ENCODE peak calls at places on chromosome 16, in nine cellular contexts. One of them, this sample, is unnamed.

GRCh38 chr16:64250866-64251265 is 871.0 kb downstream of the CDH11 start:
- DNase-seq in AG04450: no peak
- DNase-seq in osteocyte: no peak
- DNase-seq in AG10803: peak
- DNase-seq in Calu3: no peak
- DNase-seq in glutamatergic neuron: no peak
- DNase-seq in epithelial cell of esophagus: peak
- DNase-seq in choroid plexus epithelial cell: peak
- DNase-seq in neural crest cell: no peak
- DNase-seq in this sample: no peak

GRCh38 chr16:15907863-15908478 is 19.6 kb upstream of the CEP20 start:
- DNase-seq in epithelial cell of esophagus: peak
- DNase-seq in AG04450: no peak
- DNase-seq in AG10803: peak
- DNase-seq in choroid plexus epithelial cell: peak
- DNase-seq in glutamatergic neuron: no peak
- DNase-seq in osteocyte: no peak
- DNase-seq in neural crest cell: no peak
- DNase-seq in Calu3: peak
- DNase-seq in this sample: peak

GRCh38 chr16:74743668-74744299 is 30.8 kb downstream of the FA2H start:
- DNase-seq in AG04450: peak
- DNase-seq in AG10803: peak
- DNase-seq in choroid plexus epithelial cell: peak
- DNase-seq in osteocyte: no peak
- DNase-seq in epithelial cell of esophagus: peak
- DNase-seq in neural crest cell: no peak
- DNase-seq in glutamatergic neuron: no peak
- DNase-seq in Calu3: peak
- DNase-seq in this sample: peak

GRCh38 chr16:80899804-80900592 is 95.6 kb upstream of the CDYL2 start:
- DNase-seq in AG04450: peak
- DNase-seq in neural crest cell: no peak
- DNase-seq in Calu3: peak
- DNase-seq in epithelial cell of esophagus: peak
- DNase-seq in osteocyte: no peak
- DNase-seq in choroid plexus epithelial cell: peak
- DNase-seq in glutamatergic neuron: no peak
- DNase-seq in AG10803: peak
- DNase-seq in this sample: peak

GRCh38 chr16:83328936-83329335 is 478.8 kb upstream of the HSBP1 start:
- DNase-seq in AG04450: no peak
- DNase-seq in AG10803: peak
- DNase-seq in choroid plexus epithelial cell: peak
- DNase-seq in osteocyte: no peak
- DNase-seq in Calu3: no peak
- DNase-seq in glutamatergic neuron: no peak
- DNase-seq in neural crest cell: no peak
- DNase-seq in epithelial cell of esophagus: no peak
- DNase-seq in this sample: no peak

GRCh38 chr16:83345846-83346245 is 461.9 kb upstream of the HSBP1 start:
- DNase-seq in Calu3: no peak
- DNase-seq in AG10803: no peak
- DNase-seq in AG04450: no peak
- DNase-seq in glutamatergic neuron: peak
- DNase-seq in epithelial cell of esophagus: no peak
- DNase-seq in osteocyte: no peak
- DNase-seq in choroid plexus epithelial cell: no peak
- DNase-seq in neural crest cell: no peak
- DNase-seq in this sample: no peak

GRCh38 chr16:12794486-12795399 is 8.9 kb downstream of the CPPED1 start:
- DNase-seq in glutamatergic neuron: no peak
- DNase-seq in AG04450: no peak
- DNase-seq in osteocyte: no peak
- DNase-seq in AG10803: no peak
- DNase-seq in Calu3: no peak
- DNase-seq in choroid plexus epithelial cell: no peak
- DNase-seq in epithelial cell of esophagus: no peak
- DNase-seq in neural crest cell: no peak
- DNase-seq in this sample: no peak

GRCh38 chr16:7914738-7915137 is 582.1 kb downstream of the RBFOX1 start:
- DNase-seq in AG04450: no peak
- DNase-seq in osteocyte: no peak
- DNase-seq in glutamatergic neuron: no peak
- DNase-seq in epithelial cell of esophagus: no peak
- DNase-seq in Calu3: no peak
- DNase-seq in AG10803: no peak
- DNase-seq in choroid plexus epithelial cell: no peak
- DNase-seq in neural crest cell: no peak
- DNase-seq in this sample: no peak

GRCh38 chr16:57903656-57904055 is 67.3 kb downstream of the CNGB1 start:
- DNase-seq in neural crest cell: no peak
- DNase-seq in osteocyte: no peak
- DNase-seq in AG10803: no peak
- DNase-seq in Calu3: no peak
- DNase-seq in AG04450: no peak
- DNase-seq in choroid plexus epithelial cell: no peak
- DNase-seq in epithelial cell of esophagus: no peak
- DNase-seq in glutamatergic neuron: no peak
- DNase-seq in this sample: no peak

GRCh38 chr16:57904101-57904500 is 66.8 kb downstream of the CNGB1 start:
- DNase-seq in AG10803: no peak
- DNase-seq in glutamatergic neuron: no peak
- DNase-seq in osteocyte: no peak
- DNase-seq in epithelial cell of esophagus: no peak
- DNase-seq in AG04450: no peak
- DNase-seq in Calu3: no peak
- DNase-seq in choroid plexus epithelial cell: no peak
- DNase-seq in neural crest cell: no peak
- DNase-seq in this sample: no peak

GRCh38 chr16:57910726-57911125 is 60.2 kb downstream of the CNGB1 start:
- DNase-seq in Calu3: no peak
- DNase-seq in AG10803: no peak
- DNase-seq in neural crest cell: no peak
- DNase-seq in glutamatergic neuron: no peak
- DNase-seq in AG04450: no peak
- DNase-seq in choroid plexus epithelial cell: no peak
- DNase-seq in osteocyte: no peak
- DNase-seq in epithelial cell of esophagus: no peak
- DNase-seq in this sample: no peak

GRCh38 chr16:57908409-57908987 is 62.4 kb downstream of the CNGB1 start:
- DNase-seq in AG10803: no peak
- DNase-seq in glutamatergic neuron: no peak
- DNase-seq in choroid plexus epithelial cell: no peak
- DNase-seq in AG04450: no peak
- DNase-seq in Calu3: no peak
- DNase-seq in neural crest cell: no peak
- DNase-seq in osteocyte: no peak
- DNase-seq in epithelial cell of esophagus: no peak
- DNase-seq in this sample: no peak

DNA sequence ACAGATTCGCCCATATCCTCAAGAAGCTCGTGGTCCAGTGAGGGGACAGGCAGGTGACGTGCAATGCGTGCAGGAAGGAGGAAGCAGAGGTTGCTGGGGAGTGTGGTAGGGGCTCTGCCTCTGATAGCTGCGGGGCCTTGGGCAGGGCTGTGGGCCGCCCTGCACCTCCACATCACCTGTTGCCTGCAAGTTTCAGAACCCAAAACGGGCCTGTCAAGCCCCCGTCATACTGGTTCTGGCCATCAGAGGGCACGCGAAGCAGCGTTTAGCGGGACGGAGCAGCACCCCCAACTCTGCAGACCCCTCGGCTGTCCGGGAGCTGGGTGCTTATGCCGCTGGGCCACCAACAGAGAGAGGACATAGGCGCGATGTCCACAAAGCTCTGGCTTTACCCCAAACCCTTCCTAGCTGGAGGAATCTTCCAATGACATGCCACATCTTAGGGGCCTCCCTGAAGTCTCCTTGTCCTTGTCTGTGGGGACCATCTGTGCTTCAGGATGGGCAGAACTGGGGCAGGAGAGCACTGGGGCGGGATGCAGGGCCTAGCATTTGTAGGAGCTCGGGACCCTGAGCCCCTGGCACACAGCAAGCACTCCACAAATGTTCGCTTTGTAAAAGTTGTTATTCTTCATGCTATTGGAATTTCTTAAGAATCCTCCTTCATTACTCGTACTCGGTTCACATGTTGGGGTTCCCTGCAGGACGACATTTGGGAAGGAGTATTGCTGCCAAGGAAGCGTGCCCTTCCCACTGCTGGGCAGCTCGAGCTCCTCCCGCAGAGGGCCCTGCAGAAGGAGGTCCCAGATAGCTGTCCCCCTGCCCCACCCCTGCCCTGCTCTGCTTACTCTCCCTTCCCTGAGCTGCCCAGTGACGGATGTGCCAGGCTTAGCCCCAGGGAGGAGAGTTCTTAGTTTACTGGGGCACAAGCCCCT is 64.3 kb downstream of the CNGB1 start:
- DNase-seq in glutamatergic neuron: no peak
- DNase-seq in AG04450: no peak
- DNase-seq in AG10803: peak
- DNase-seq in neural crest cell: peak
- DNase-seq in osteocyte: no peak
- DNase-seq in choroid plexus epithelial cell: no peak
- DNase-seq in Calu3: no peak
- DNase-seq in epithelial cell of esophagus: no peak
- DNase-seq in this sample: no peak
- TF ChIP-seq CTCF in glutamatergic neuron: no peak
- TF ChIP-seq CTCF in AG04450: peak
- TF ChIP-seq CTCF in AG10803: peak
- TF ChIP-seq CTCF in neural crest cell: peak
- TF ChIP-seq CTCF in osteocyte: peak
- TF ChIP-seq CTCF in choroid plexus epithelial cell: peak
- TF ChIP-seq CTCF in Calu3: peak
- TF ChIP-seq CTCF in epithelial cell of esophagus: peak
- TF ChIP-seq CTCF in this sample: peak

GRCh38 chr16:86556576-86556975 is 1.5 kb upstream of the MTHFSD start:
- DNase-seq in AG04450: no peak
- DNase-seq in Calu3: no peak
- DNase-seq in choroid plexus epithelial cell: no peak
- DNase-seq in neural crest cell: no peak
- DNase-seq in osteocyte: no peak
- DNase-seq in glutamatergic neuron: no peak
- DNase-seq in AG10803: no peak
- DNase-seq in epithelial cell of esophagus: no peak
- DNase-seq in this sample: no peak

GRCh38 chr16:86554599-86554916 is 477 bp downstream of the MTHFSD start:
- DNase-seq in choroid plexus epithelial cell: peak
- DNase-seq in osteocyte: no peak
- DNase-seq in Calu3: no peak
- DNase-seq in glutamatergic neuron: no peak
- DNase-seq in AG10803: no peak
- DNase-seq in AG04450: no peak
- DNase-seq in neural crest cell: no peak
- DNase-seq in epithelial cell of esophagus: no peak
- DNase-seq in this sample: no peak

GRCh38 chr16:86555763-86556130 is 712 bp upstream of the MTHFSD start:
- DNase-seq in neural crest cell: no peak
- DNase-seq in glutamatergic neuron: no peak
- DNase-seq in osteocyte: no peak
- DNase-seq in AG04450: no peak
- DNase-seq in Calu3: no peak
- DNase-seq in epithelial cell of esophagus: no peak
- DNase-seq in choroid plexus epithelial cell: no peak
- DNase-seq in AG10803: no peak
- DNase-seq in this sample: no peak

GRCh38 chr16:86553356-86553755 is 1.7 kb downstream of the MTHFSD start:
- DNase-seq in epithelial cell of esophagus: no peak
- DNase-seq in osteocyte: no peak
- DNase-seq in glutamatergic neuron: no peak
- DNase-seq in AG04450: no peak
- DNase-seq in Calu3: no peak
- DNase-seq in AG10803: no peak
- DNase-seq in choroid plexus epithelial cell: no peak
- DNase-seq in neural crest cell: no peak
- DNase-seq in this sample: no peak

GRCh38 chr16:86554917-86555762 is at the start of gene MTHFSD:
- DNase-seq in glutamatergic neuron: peak
- DNase-seq in osteocyte: peak
- DNase-seq in AG04450: peak
- DNase-seq in epithelial cell of esophagus: peak
- DNase-seq in neural crest cell: peak
- DNase-seq in AG10803: peak
- DNase-seq in choroid plexus epithelial cell: peak
- DNase-seq in Calu3: peak
- DNase-seq in this sample: peak
- TF ChIP-seq CTCF in glutamatergic neuron: no peak
- TF ChIP-seq CTCF in osteocyte: no peak
- TF ChIP-seq CTCF in AG04450: no peak
- TF ChIP-seq CTCF in epithelial cell of esophagus: no peak
- TF ChIP-seq CTCF in neural crest cell: no peak
- TF ChIP-seq CTCF in AG10803: no peak
- TF ChIP-seq CTCF in choroid plexus epithelial cell: no peak
- TF ChIP-seq CTCF in Calu3: no peak
- TF ChIP-seq CTCF in this sample: no peak

DNA sequence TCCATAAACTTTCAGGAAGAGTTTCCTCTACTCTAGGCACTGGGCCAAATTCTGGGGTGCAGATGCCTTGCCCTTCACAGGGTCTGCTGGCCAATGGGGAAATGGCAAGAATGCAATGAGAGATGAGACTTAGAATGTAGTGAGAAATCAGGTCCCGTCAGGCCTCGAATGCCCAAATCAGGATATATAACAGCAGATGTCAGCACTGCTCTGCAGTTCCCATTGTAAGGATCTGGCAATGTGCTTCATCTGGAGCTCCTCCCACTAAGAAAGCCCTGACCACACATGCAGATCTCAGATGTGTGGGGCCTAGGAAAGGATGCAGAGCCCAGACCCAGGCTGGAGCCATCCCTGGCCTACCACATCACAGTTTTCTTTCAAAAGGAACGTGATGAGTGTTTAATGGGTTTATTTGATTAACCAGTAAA is 13.9 kb upstream of the LPCAT2 start:
- DNase-seq in osteocyte: peak
- DNase-seq in AG10803: peak
- DNase-seq in choroid plexus epithelial cell: peak
- DNase-seq in epithelial cell of esophagus: peak
- DNase-seq in AG04450: peak
- DNase-seq in glutamatergic neuron: no peak
- DNase-seq in Calu3: peak
- DNase-seq in neural crest cell: no peak
- DNase-seq in this sample: peak
- TF ChIP-seq CTCF in osteocyte: peak
- TF ChIP-seq CTCF in AG10803: peak
- TF ChIP-seq CTCF in choroid plexus epithelial cell: peak
- TF ChIP-seq CTCF in epithelial cell of esophagus: peak
- TF ChIP-seq CTCF in AG04450: peak
- TF ChIP-seq CTCF in glutamatergic neuron: no peak
- TF ChIP-seq CTCF in Calu3: no peak
- TF ChIP-seq CTCF in neural crest cell: no peak
- TF ChIP-seq CTCF in this sample: peak

GRCh38 chr16:11215935-11216556 is 40.0 kb downstream of the SOCS1 start:
- DNase-seq in epithelial cell of esophagus: no peak
- DNase-seq in neural crest cell: no peak
- DNase-seq in osteocyte: no peak
- DNase-seq in AG04450: no peak
- DNase-seq in AG10803: no peak
- DNase-seq in glutamatergic neuron: no peak
- DNase-seq in Calu3: no peak
- DNase-seq in choroid plexus epithelial cell: no peak
- DNase-seq in this sample: no peak

GRCh38 chr16:11219188-11219587 is 36.8 kb downstream of the SOCS1 start:
- DNase-seq in choroid plexus epithelial cell: peak
- DNase-seq in osteocyte: no peak
- DNase-seq in AG04450: no peak
- DNase-seq in neural crest cell: no peak
- DNase-seq in epithelial cell of esophagus: no peak
- DNase-seq in AG10803: no peak
- DNase-seq in glutamatergic neuron: no peak
- DNase-seq in Calu3: no peak
- DNase-seq in this sample: no peak

GRCh38 chr16:11213799-11214198 is 42.2 kb downstream of the SOCS1 start:
- DNase-seq in Calu3: no peak
- DNase-seq in choroid plexus epithelial cell: no peak
- DNase-seq in epithelial cell of esophagus: no peak
- DNase-seq in AG04450: no peak
- DNase-seq in AG10803: no peak
- DNase-seq in osteocyte: no peak
- DNase-seq in glutamatergic neuron: no peak
- DNase-seq in neural crest cell: no peak
- DNase-seq in this sample: no peak

GRCh38 chr16:11217651-11218323 is 38.2 kb downstream of the SOCS1 start:
- DNase-seq in neural crest cell: no peak
- DNase-seq in choroid plexus epithelial cell: no peak
- DNase-seq in AG10803: no peak
- DNase-seq in Calu3: no peak
- DNase-seq in osteocyte: no peak
- DNase-seq in glutamatergic neuron: no peak
- DNase-seq in AG04450: no peak
- DNase-seq in epithelial cell of esophagus: no peak
- DNase-seq in this sample: no peak

GRCh38 chr16:11218324-11218962 is 37.6 kb downstream of the SOCS1 start:
- DNase-seq in AG04450: no peak
- DNase-seq in neural crest cell: no peak
- DNase-seq in AG10803: peak
- DNase-seq in Calu3: no peak
- DNase-seq in choroid plexus epithelial cell: peak
- DNase-seq in epithelial cell of esophagus: no peak
- DNase-seq in glutamatergic neuron: no peak
- DNase-seq in osteocyte: no peak
- DNase-seq in this sample: no peak
- TF ChIP-seq CTCF in AG04450: peak
- TF ChIP-seq CTCF in neural crest cell: peak
- TF ChIP-seq CTCF in AG10803: peak
- TF ChIP-seq CTCF in Calu3: peak
- TF ChIP-seq CTCF in choroid plexus epithelial cell: peak
- TF ChIP-seq CTCF in epithelial cell of esophagus: peak
- TF ChIP-seq CTCF in glutamatergic neuron: peak
- TF ChIP-seq CTCF in osteocyte: peak
- TF ChIP-seq CTCF in this sample: peak

This sample was measured in fibroblast of villous mesenchyme.